ENCODE peak calls at places on chromosome 2, in eight cellular contexts. G is SK-N-DZ, B is coronary artery, F is NCI-H1436, O is EL, S is neural crest cell, A is MCF 10A, N is RKO. C is an unnamed sample.

GRCh38 chr2:237096911-237097310 is 11.2 kb downstream of the COPS8 start:
- DNase-seq in F (no peak), B (no peak), N (no peak), G (no peak), O (peak), S (no peak), A (peak), C (no peak)

GRCh38 chr2:22478329-22478728 is 906.6 kb upstream of the KLHL29 start:
- DNase-seq in A (no peak), G (no peak), N (no peak), S (no peak), F (no peak), B (no peak), O (no peak), C (no peak)

GRCh38 chr2:102618452-102619413 is 620 bp upstream of the SLC9A2 start:
- DNase-seq in S (peak), N (peak), G (no peak), A (peak), B (no peak), F (no peak), O (peak), C (no peak)

GRCh38 chr2:88099798-88100488 is 27.9 kb downstream of the FABP1 start:
- DNase-seq in G (no peak), A (peak), O (peak), S (peak), N (peak), B (no peak), F (no peak), C (peak)

GRCh38 chr2:88671786-88672427 is 19.6 kb upstream of the RPIA start:
- DNase-seq in A (peak), N (peak), F (peak), B (no peak), G (peak), O (peak), S (peak), C (peak)

GRCh38 chr2:18814387-18814786 is 225.0 kb upstream of the NT5C1B start:
- DNase-seq in A (peak), G (no peak), B (no peak), O (peak), F (no peak), N (no peak), S (no peak), C (no peak)

GRCh38 chr2:137910641-137911040 is 53.6 kb upstream of the HNMT start:
- DNase-seq in S (no peak), N (peak), B (no peak), F (no peak), O (peak), G (peak), A (peak), C (no peak)

GRCh38 chr2:43939695-43940094 is 56.1 kb downstream of the LRPPRC start:
- DNase-seq in F (peak), A (no peak), O (no peak), G (no peak), B (no peak), S (no peak), N (no peak), C (peak)

GRCh38 chr2:70904371-70905216 is 31.1 kb upstream of the ATP6V1B1 start:
- DNase-seq in A (no peak), F (no peak), S (no peak), G (no peak), O (no peak), B (peak), N (no peak), C (no peak)

GRCh38 chr2:232230557-232230956 is 148.0 kb upstream of the ALPP start:
- DNase-seq in N (no peak), F (no peak), B (no peak), S (peak), A (peak), O (peak), G (no peak), C (peak)

GRCh38 chr2:191245046-191245868 is at the start of gene MYO1B:
- DNase-seq in B (peak), O (peak), F (peak), S (peak), G (peak), A (peak), N (peak), C (peak)

GRCh38 chr2:55420901-55421300 is 1.2 kb upstream of the CCDC88A start:
- DNase-seq in A (no peak), S (no peak), G (no peak), F (peak), O (no peak), N (no peak), B (no peak), C (no peak)

GRCh38 chr2:175742367-175742766 is 259.7 kb downstream of the LNPK start:
- DNase-seq in S (no peak), F (no peak), A (peak), G (no peak), O (peak), B (no peak), N (peak), C (no peak)

GRCh38 chr2:138373993-138374408 is 127.6 kb upstream of the SPOPL start:
- DNase-seq in B (no peak), O (peak), S (no peak), A (peak), G (peak), F (no peak), N (peak), C (peak)

GRCh38 chr2:9097239-9097638 is 93.8 kb upstream of the MBOAT2 start:
- DNase-seq in O (no peak), S (no peak), A (no peak), B (no peak), N (no peak), G (no peak), F (no peak), C (no peak)

GRCh38 chr2:178125125-178125524 is 12.9 kb downstream of the RBM45 start:
- DNase-seq in N (no peak), B (no peak), G (no peak), O (no peak), F (no peak), S (no peak), A (no peak), C (no peak)

GRCh38 chr2:70978388-70979357 is at the start of gene ANKRD53:
- DNase-seq in B (peak), A (no peak), S (peak), F (peak), N (no peak), O (peak), G (no peak), C (no peak)

GRCh38 chr2:51995293-51995692 is 963.4 kb upstream of the NRXN1 start:
- DNase-seq in A (peak), N (no peak), O (peak), S (no peak), G (no peak), B (no peak), F (no peak), C (no peak)

GRCh38 chr2:144995482-144995881 is 475.6 kb upstream of the ZEB2 start:
- DNase-seq in O (peak), N (no peak), G (no peak), F (no peak), A (peak), S (no peak), B (no peak), C (no peak)

GRCh38 chr2:109193807-109194702 is 65.0 kb downstream of the SH3RF3 start:
- DNase-seq in S (no peak), B (no peak), F (no peak), O (no peak), A (no peak), N (no peak), G (no peak), C (no peak)

GRCh38 chr2:238594796-238595749 is 168.3 kb downstream of the ASB1 start:
- DNase-seq in G (no peak), A (no peak), S (no peak), N (no peak), F (no peak), B (no peak), O (no peak), C (no peak)

GRCh38 chr2:165872101-165872791 is 78.2 kb upstream of the GALNT3 start:
- DNase-seq in F (no peak), B (no peak), G (no peak), N (no peak), A (no peak), S (no peak), O (peak), C (no peak)

GRCh38 chr2:60581461-60582282 is 28.2 kb upstream of the BCL11A start:
- DNase-seq in S (peak), B (no peak), G (peak), N (peak), O (peak), A (peak), F (peak), C (peak)

GRCh38 chr2:214765180-214765579 is 44.3 kb downstream of the BARD1 start:
- DNase-seq in B (no peak), F (no peak), O (no peak), N (no peak), A (no peak), S (no peak), G (no peak), C (no peak)

GRCh38 chr2:86068098-86069047 is 37.3 kb downstream of the POLR1A start:
- DNase-seq in A (no peak), F (no peak), B (no peak), O (peak), G (no peak), N (no peak), S (no peak), C (no peak)

GRCh38 chr2:207950761-207951114 is 74.6 kb downstream of the PLEKHM3 start:
- DNase-seq in G (no peak), O (no peak), F (no peak), A (no peak), S (no peak), N (no peak), B (no peak), C (no peak)

C was measured in BE2C.